ENCODE peak calls at places on chromosomes 13 and 19, in ten cellular contexts. T is brain pericyte; V is head of caudate nucleus; E is hypothalamus; Z is omental fat pad; P is T-helper 9 cell; X is amniotic epithelial cell; O is HL-60; Y is D721Med; C is stimulated activated CD4-positive, alpha-beta T cell treated with anti-CD3 and anti-CD28 coated beads, TNF-alpha, amount 100 ng/mL, for 48 hours. S is an unnamed sample.

GRCh38 chr13:59352600-59352999 is 811.1 kb downstream of the DIAPH3 start:
- DNase-seq in T (no peak), V (no peak), E (no peak), Z (no peak), P (no peak), X (no peak), O (no peak), Y (no peak), C (no peak), S (no peak)

GRCh38 chr13:103033999-103034398 is 32.2 kb downstream of the SLC10A2 start:
- DNase-seq in T (no peak), V (no peak), E (no peak), Z (no peak), P (no peak), X (no peak), O (no peak), Y (no peak), C (no peak), S (no peak)

GRCh38 chr19:39448271-39448670 is 2.9 kb downstream of the SUPT5H start:
- DNase-seq in T (no peak), V (no peak), E (no peak), Z (no peak), P (no peak), X (peak; percentile 34), O (peak; percentile 38), Y (no peak), C (no peak), S (no peak)

GRCh38 chr19:5070922-5071321 is 102.0 kb downstream of the KDM4B start:
- DNase-seq in T (no peak), V (no peak), E (no peak), Z (no peak), P (no peak), X (no peak), O (no peak), Y (no peak), C (no peak), S (no peak)

GRCh38 chr19:18450934-18451836 is 13.3 kb upstream of the ISYNA1 start:
- DNase-seq in T (no peak), V (peak; percentile 88), E (peak; percentile 86), Z (peak; percentile 98), P (peak; percentile 91), X (no peak), O (peak; percentile 79), Y (peak; percentile 80), C (peak; percentile 84), S (peak; percentile 76)

GRCh38 chr19:51607077-51607476 is 23.1 kb downstream of the SIGLEC5 start:
- DNase-seq in T (no peak), V (no peak), E (no peak), Z (no peak), P (no peak), X (no peak), O (no peak), Y (no peak), C (no peak), S (no peak)

GRCh38 chr13:107866007-107866665 is 349.2 kb downstream of the LIG4 start:
- DNase-seq in T (no peak), V (peak; percentile 33), E (peak; percentile 47), Z (no peak), P (no peak), X (peak; percentile 24), O (no peak), Y (no peak), C (no peak), S (peak; percentile 15)

GRCh38 chr13:34065915-34066314 is 248.0 kb downstream of the RFC3 start:
- DNase-seq in T (no peak), V (no peak), E (no peak), Z (no peak), P (no peak), X (no peak), O (no peak), Y (no peak), C (no peak), S (no peak)

GRCh38 chr13:51151463-51151862 is 40.4 kb upstream of the C13orf42 start:
- DNase-seq in T (no peak), V (no peak), E (no peak), Z (no peak), P (no peak), X (no peak), O (no peak), Y (no peak), C (no peak), S (no peak)

GRCh38 chr19:55898911-55899310 is 33.2 kb downstream of the NLRP13 start:
- DNase-seq in T (no peak), V (no peak), E (no peak), Z (no peak), P (no peak), X (no peak), O (no peak), Y (no peak), C (no peak), S (no peak)

GRCh38 chr13:107678075-107678689 is 537.2 kb downstream of the LIG4 start:
- DNase-seq in T (no peak), V (no peak), E (no peak), Z (no peak), P (no peak), X (no peak), O (no peak), Y (no peak), C (no peak), S (no peak)

GRCh38 chr19:9883231-9883758 is 48.2 kb downstream of the PIN1 start:
- DNase-seq in T (no peak), V (peak; percentile 27), E (peak; percentile 30), Z (no peak), P (no peak), X (no peak), O (no peak), Y (no peak), C (no peak), S (no peak)

GRCh38 chr13:98240131-98240530 is 63.1 kb upstream of the RNF113B start:
- DNase-seq in T (no peak), V (no peak), E (no peak), Z (no peak), P (no peak), X (no peak), O (no peak), Y (no peak), C (no peak), S (no peak)

GRCh38 chr19:38932425-38933179 is 1.9 kb downstream of the MRPS12 start:
- DNase-seq in T (no peak), V (no peak), E (no peak), Z (no peak), P (no peak), X (peak; percentile 52), O (peak; percentile 45), Y (no peak), C (peak; percentile 17), S (no peak)

S was measured in globus pallidus.